ENCODE peak calls at places on chromosomes 6 and 20, in eight cellular contexts. H is ACHN, D is renal cortical epithelial cell, P is lung, A is A172, K is thyroid gland, V is GM20000, I is GM13976. E is an unnamed sample.

GRCh38 chr6:32637219-32637880 is at the start of gene HLA-DQA1:
- DNase-seq in H (no peak), D (no peak), P (no peak), A (no peak), K (no peak), V (peak; percentile 74), I (peak; percentile 60), E (no peak)

GRCh38 chr20:40335437-40335836 is 353.6 kb downstream of the MAFB start:
- DNase-seq in H (no peak), D (no peak), P (no peak), A (no peak), K (no peak), V (no peak), I (no peak), E (no peak)

GRCh38 chr20:44020406-44021148 is 105.9 kb downstream of the TOX2 start:
- DNase-seq in H (no peak), D (no peak), P (no peak), A (no peak), K (no peak), V (no peak), I (no peak), E (no peak)

GRCh38 chr20:35831029-35831428 is 59.2 kb downstream of the PHF20 start:
- DNase-seq in H (no peak), D (no peak), P (no peak), A (peak; percentile 49), K (no peak), V (no peak), I (no peak), E (no peak)

GRCh38 chr20:20215976-20216727 is 151.8 kb upstream of the INSM1 start:
- DNase-seq in H (no peak), D (no peak), P (no peak), A (no peak), K (no peak), V (no peak), I (no peak), E (no peak)

GRCh38 chr6:14092861-14093789 is 24.4 kb upstream of the CD83 start:
- DNase-seq in H (no peak), D (no peak), P (no peak), A (no peak), K (peak; percentile 53), V (no peak), I (no peak), E (no peak)

GRCh38 chr20:37249304-37249703 is 12.3 kb downstream of the GHRH start:
- DNase-seq in H (no peak), D (no peak), P (no peak), A (no peak), K (no peak), V (no peak), I (no peak), E (no peak)

GRCh38 chr6:83371428-83371827 is 59.4 kb downstream of the ME1 start:
- DNase-seq in H (no peak), D (no peak), P (no peak), A (no peak), K (no peak), V (no peak), I (no peak), E (no peak)

GRCh38 chr6:18585032-18585573 is 198.0 kb downstream of the RNF144B start:
- DNase-seq in H (peak; percentile 57), D (peak; percentile 81), P (peak; percentile 56), A (peak; percentile 85), K (peak; percentile 84), V (no peak), I (no peak), E (peak; percentile 30)

GRCh38 chr20:8855315-8855714 is 213.6 kb upstream of the PLCB4 start:
- DNase-seq in H (peak; percentile 52), D (peak; percentile 74), P (no peak), A (peak; percentile 9), K (peak; percentile 38), V (no peak), I (no peak), E (no peak)

GRCh38 chr20:47847882-47848485 is 62.7 kb upstream of the SULF2 start:
- DNase-seq in H (no peak), D (peak; percentile 89), P (no peak), A (no peak), K (no peak), V (no peak), I (no peak), E (no peak)

GRCh38 chr6:116572162-116572561 is 858 bp downstream of the RWDD1 start:
- DNase-seq in H (peak; percentile 48), D (peak; percentile 36), P (no peak), A (no peak), K (peak; percentile 21), V (peak; percentile 41), I (no peak), E (no peak)

GRCh38 chr20:62850333-62850974 is 11.2 kb downstream of the TCFL5 start:
- DNase-seq in H (no peak), D (no peak), P (no peak), A (no peak), K (no peak), V (no peak), I (no peak), E (no peak)

GRCh38 chr6:28863607-28864320 is 60.0 kb downstream of the TRIM27 start:
- DNase-seq in H (peak; percentile 34), D (peak; percentile 70), P (peak; percentile 78), A (peak; percentile 82), K (peak; percentile 76), V (peak; percentile 69), I (peak; percentile 68), E (no peak)

GRCh38 chr6:46325561-46326525 is 155.1 kb upstream of the ENPP5 start:
- DNase-seq in H (peak; percentile 2), D (peak; percentile 85), P (no peak), A (no peak), K (no peak), V (no peak), I (peak; percentile 20), E (no peak)

GRCh38 chr6:157593596-157593995 is 212.6 kb downstream of the ZDHHC14 start:
- DNase-seq in H (no peak), D (no peak), P (no peak), A (no peak), K (no peak), V (no peak), I (no peak), E (no peak)

GRCh38 chr6:56756219-56756789 is 113.6 kb upstream of the DST start:
- DNase-seq in H (no peak), D (no peak), P (no peak), A (no peak), K (no peak), V (no peak), I (no peak), E (no peak)

GRCh38 chr20:36272547-36273220 is 33.5 kb upstream of the DLGAP4 start:
- DNase-seq in H (no peak), D (no peak), P (no peak), A (no peak), K (no peak), V (no peak), I (peak; percentile 16), E (no peak)

GRCh38 chr6:83812595-83812994 is 40.6 kb upstream of the RIPPLY2 start:
- DNase-seq in H (no peak), D (no peak), P (no peak), A (no peak), K (no peak), V (no peak), I (no peak), E (no peak)

GRCh38 chr6:4583026-4583425 is 193.2 kb upstream of the CDYL start:
- DNase-seq in H (no peak), D (no peak), P (no peak), A (peak; percentile 84), K (no peak), V (no peak), I (no peak), E (no peak)

GRCh38 chr6:28789553-28790083 is 134.2 kb downstream of the TRIM27 start:
- DNase-seq in H (peak; percentile 77), D (peak; percentile 46), P (no peak), A (peak; percentile 72), K (no peak), V (peak; percentile 23), I (no peak), E (no peak)

GRCh38 chr20:10659651-10660601 is 13.9 kb downstream of the JAG1 start:
- DNase-seq in H (no peak), D (peak; percentile 84), P (peak; percentile 82), A (no peak), K (peak; percentile 95), V (no peak), I (no peak), E (no peak)

GRCh38 chr20:32685541-32686529 is 12.1 kb upstream of the C20orf203 start:
- DNase-seq in H (no peak), D (peak; percentile 36), P (no peak), A (peak; percentile 68), K (no peak), V (no peak), I (no peak), E (no peak)

GRCh38 chr6:132202569-132202968 is 198.7 kb downstream of the MOXD1 start:
- DNase-seq in H (no peak), D (peak; percentile 43), P (no peak), A (peak; percentile 20), K (no peak), V (no peak), I (no peak), E (no peak)

GRCh38 chr6:111791415-111791814 is 81.8 kb downstream of the FYN start:
- DNase-seq in H (no peak), D (peak; percentile 66), P (no peak), A (no peak), K (no peak), V (no peak), I (no peak), E (no peak)

GRCh38 chr6:24766685-24767462 is 7.9 kb upstream of the GMNN start:
- DNase-seq in H (peak; percentile 36), D (peak; percentile 69), P (no peak), A (peak; percentile 18), K (no peak), V (peak; percentile 75), I (peak; percentile 76), E (peak; percentile 21)

GRCh38 chr6:11497881-11498280 is 39.7 kb upstream of the TMEM170B start:
- DNase-seq in H (no peak), D (no peak), P (no peak), A (no peak), K (no peak), V (no peak), I (no peak), E (no peak)

GRCh38 chr6:11139051-11139960 is 27.8 kb upstream of the ERVFRD-1 start:
- DNase-seq in H (no peak), D (no peak), P (no peak), A (no peak), K (no peak), V (peak; percentile 34), I (no peak), E (no peak)

GRCh38 chr6:7604003-7604402 is 14.0 kb downstream of the SNRNP48 start:
- DNase-seq in H (no peak), D (no peak), P (no peak), A (no peak), K (no peak), V (no peak), I (no peak), E (no peak)

GRCh38 chr6:100240798-100241197 is 223.9 kb downstream of the SIM1 start:
- DNase-seq in H (no peak), D (no peak), P (no peak), A (no peak), K (no peak), V (no peak), I (no peak), E (no peak)

GRCh38 chr6:6557504-6557839 is 31.0 kb upstream of the LY86 start:
- DNase-seq in H (no peak), D (no peak), P (no peak), A (no peak), K (no peak), V (no peak), I (no peak), E (no peak)

GRCh38 chr6:81814365-81815109 is 62.1 kb upstream of the TENT5A start:
- DNase-seq in H (no peak), D (peak; percentile 55), P (no peak), A (peak; percentile 27), K (no peak), V (no peak), I (no peak), E (peak; percentile 9)

GRCh38 chr6:168035098-168035660 is 37.7 kb downstream of the KIF25 start:
- DNase-seq in H (peak; percentile 69), D (peak; percentile 54), P (peak; percentile 51), A (no peak), K (peak; percentile 36), V (no peak), I (peak; percentile 19), E (peak; percentile 17)

GRCh38 chr6:36729169-36729549 is 31.5 kb downstream of the RAB44 start:
- DNase-seq in H (no peak), D (no peak), P (no peak), A (peak; percentile 56), K (no peak), V (no peak), I (no peak), E (no peak)

E was measured in H54.